ENCODE peak calls at places on chromosomes 3 and 15, in eight cellular contexts. A, R, S, X, W, T, Q and D are unnamed samples. For H3K27me3, the result is how much of the 10 kb centered on the place peaks cover.

GRCh38 chr15:85312486-85312885 is 67.9 kb upstream of the AKAP13 start:
- DNase-seq in A (no peak), R (no peak), S (peak), X (no peak), W (no peak), T (no peak), Q (no peak), D (no peak)

GRCh38 chr15:63492541-63493077 is 11.8 kb upstream of the USP3 start:
- DNase-seq in A (no peak), R (no peak), S (peak), X (no peak), W (no peak), T (peak), Q (no peak), D (no peak)

GRCh38 chr3:51581529-51581928 is 43.0 kb downstream of the RAD54L2 start:
- DNase-seq in A (no peak), R (no peak), S (peak), X (no peak), W (no peak), T (peak), Q (peak), D (peak)

GRCh38 chr3:36973141-36973540 is 19.8 kb downstream of the EPM2AIP1 start:
- DNase-seq in A (no peak), R (no peak), S (no peak), X (no peak), W (no peak), T (no peak), Q (no peak), D (no peak)

GRCh38 chr15:57148236-57148635 is 228.1 kb upstream of the CGNL1 start:
- DNase-seq in A (no peak), R (no peak), S (no peak), X (no peak), W (no peak), T (no peak), Q (no peak), D (no peak)

GRCh38 chr3:38265604-38266307 is at the start of gene SLC22A13:
- DNase-seq in A (no peak), R (no peak), S (no peak), X (no peak), W (no peak), T (no peak), Q (no peak), D (no peak)

GRCh38 chr3:135147657-135148056 is 352.6 kb downstream of the EPHB1 start:
- DNase-seq in A (no peak), R (no peak), S (no peak), X (no peak), W (no peak), T (no peak), Q (no peak), D (no peak)

GRCh38 chr15:81375461-81375860 is 1.4 kb upstream of the TMC3 start:
- DNase-seq in A (no peak), R (no peak), S (no peak), X (no peak), W (no peak), T (no peak), Q (no peak), D (no peak)

GRCh38 chr15:92652576-92652966 is 3.0 kb downstream of the FAM174B start:
- DNase-seq in A (no peak), R (no peak), S (no peak), X (no peak), W (no peak), T (no peak), Q (no peak), D (no peak)

GRCh38 chr3:180277036-180277435 is 240.3 kb upstream of the PEX5L start:
- DNase-seq in A (no peak), R (no peak), S (peak), X (no peak), W (no peak), T (peak), Q (peak), D (no peak)

GRCh38 chr3:52532517-52532837 is 1.2 kb downstream of the NT5DC2 start:
- DNase-seq in A (peak), R (no peak), S (peak), X (peak), W (no peak), T (peak), Q (no peak), D (peak)

GRCh38 chr3:40877651-40878463 is 321.4 kb upstream of the CTNNB1 start:
- DNase-seq in A (no peak), R (peak), S (no peak), X (peak), W (peak), T (no peak), Q (no peak), D (no peak)

GRCh38 chr3:41448396-41448795 is 249.1 kb downstream of the CTNNB1 start:
- DNase-seq in A (no peak), R (no peak), S (no peak), X (no peak), W (no peak), T (no peak), Q (no peak), D (no peak)

GRCh38 chr3:24201301-24201700 is 256.2 kb downstream of the NR1D2 start:
- DNase-seq in A (no peak), R (no peak), S (no peak), X (no peak), W (no peak), T (no peak), Q (no peak), D (no peak)

GRCh38 chr15:90530250-90531051 is 728 bp downstream of the CRTC3 start:
- DNase-seq in A (peak), R (peak), S (peak), X (peak), W (peak), T (peak), Q (peak), D (peak)

GRCh38 chr3:48305396-48305795 is 28.1 kb downstream of the SPINK8 start:
- DNase-seq in A (no peak), R (no peak), S (no peak), X (no peak), W (no peak), T (no peak), Q (no peak), D (no peak)

GRCh38 chr15:55587321-55588069 is 650 bp downstream of the PYGO1 start:
- DNase-seq in A (no peak), R (peak), S (peak), X (no peak), W (no peak), T (peak), Q (peak), D (peak)
- H3K27me3 ChIP-seq in A (under half), R (under half), S (under half), X (under half), W (under half), T (under half), Q (under half), D (under half)

DNA sequence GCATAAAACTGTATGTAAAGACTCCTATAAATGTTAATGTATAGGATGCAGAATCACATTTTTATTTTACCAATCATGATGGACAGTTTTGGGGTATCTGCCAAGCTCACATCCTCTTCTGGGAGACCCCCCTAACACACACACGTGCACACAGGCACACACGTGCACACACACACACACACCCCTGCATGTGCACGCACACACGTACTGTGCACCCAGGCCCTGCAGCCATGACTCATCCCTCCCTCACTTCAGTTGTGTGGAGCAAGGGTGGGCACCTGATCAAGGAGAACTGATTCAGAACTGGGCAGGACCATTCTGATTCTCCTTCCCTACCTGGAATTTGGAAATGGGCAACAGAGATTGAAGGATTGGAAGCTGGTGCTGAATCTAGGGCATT is 16.0 kb upstream of the MINDY4B start:
- DNase-seq in A (no peak), R (no peak), S (no peak), X (no peak), W (no peak), T (no peak), Q (no peak), D (no peak)
- H3K27me3 ChIP-seq in A (under half), R (under half), S (under half), X (under half), W (under half), T (half or more), Q (under half), D (under half)

DNA sequence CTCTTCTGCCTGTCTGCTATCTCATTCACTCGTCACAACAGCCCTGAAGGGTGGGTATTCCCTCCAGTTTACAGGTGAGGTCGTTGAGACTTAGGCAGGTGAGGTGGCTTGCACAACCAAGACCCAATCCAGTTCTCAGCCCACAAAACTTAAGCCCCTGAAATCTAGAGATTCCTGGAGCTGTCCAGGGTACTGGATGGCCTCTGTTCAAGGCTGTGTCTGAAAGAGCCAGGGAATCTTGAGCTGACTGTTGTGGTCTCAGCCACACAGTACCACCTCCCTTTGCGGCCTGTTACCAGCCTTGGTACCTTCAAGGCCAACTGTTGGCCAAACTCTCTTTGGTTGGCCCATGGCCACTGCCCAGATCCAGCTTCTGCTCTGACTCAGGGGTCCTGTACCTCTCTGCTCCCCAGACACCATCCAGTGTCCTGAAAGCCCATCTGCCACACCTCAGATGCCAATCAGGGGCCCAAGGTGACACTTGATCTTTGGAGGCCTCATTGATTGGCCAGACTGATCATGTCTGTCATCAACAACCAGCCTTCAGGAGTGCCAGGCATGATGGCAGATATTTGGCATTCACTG is 10.9 kb upstream of the FAM107A start:
- DNase-seq in A (no peak), R (no peak), S (peak), X (no peak), W (no peak), T (peak), Q (no peak), D (peak)
- H3K27me3 ChIP-seq in A (under half), R (under half), S (under half), X (under half), W (under half), T (under half), Q (under half), D (under half)

GRCh38 chr15:88605507-88606436 is 15.4 kb upstream of the AEN start:
- DNase-seq in A (peak), R (peak), S (peak), X (no peak), W (no peak), T (peak), Q (no peak), D (peak)

GRCh38 chr15:88609344-88609743 is 11.8 kb upstream of the AEN start:
- DNase-seq in A (no peak), R (no peak), S (no peak), X (no peak), W (no peak), T (no peak), Q (no peak), D (no peak)

GRCh38 chr15:88610756-88611231 is 10.3 kb upstream of the AEN start:
- DNase-seq in A (no peak), R (no peak), S (peak), X (no peak), W (no peak), T (no peak), Q (no peak), D (peak)

GRCh38 chr15:88606437-88606794 is 14.7 kb upstream of the AEN start:
- DNase-seq in A (no peak), R (no peak), S (no peak), X (no peak), W (no peak), T (no peak), Q (no peak), D (no peak)

DNA sequence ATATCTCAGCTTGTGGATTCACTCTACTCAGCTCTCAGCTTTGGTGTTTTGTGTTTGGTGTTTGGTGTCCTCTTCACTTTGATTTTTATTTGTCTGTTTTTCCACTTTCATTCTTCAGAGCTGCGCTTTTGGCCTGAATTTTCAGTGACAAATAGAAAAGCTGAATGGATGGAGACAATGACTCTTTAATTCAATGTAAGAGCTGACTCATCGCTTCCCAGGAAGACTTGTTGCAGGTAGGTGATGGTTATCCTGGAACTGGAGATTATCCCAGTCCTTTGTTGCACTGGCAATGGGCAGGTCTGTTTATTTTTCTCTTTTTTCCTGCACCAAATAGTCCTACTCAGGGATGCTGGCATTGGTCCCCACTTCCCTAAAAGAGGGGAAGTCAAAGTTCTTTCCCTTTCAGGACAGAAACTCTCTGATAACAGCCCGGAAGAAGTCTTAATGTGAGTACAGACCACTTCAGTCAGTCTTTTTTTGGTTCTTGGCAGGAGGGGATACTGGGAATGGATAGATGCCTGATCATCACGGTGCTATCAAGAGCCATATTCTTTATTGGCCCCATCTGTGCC is 12.4 kb upstream of the AEN start:
- DNase-seq in A (no peak), R (no peak), S (no peak), X (no peak), W (no peak), T (no peak), Q (no peak), D (no peak)
- H3K27me3 ChIP-seq in A (half or more), R (under half), S (half or more), X (under half), W (under half), T (half or more), Q (half or more), D (under half)

GRCh38 chr3:122186372-122186771 is 2.9 kb downstream of the CASR start:
- DNase-seq in A (no peak), R (no peak), S (no peak), X (no peak), W (no peak), T (no peak), Q (no peak), D (no peak)

GRCh38 chr3:122178711-122179110 is 4.8 kb upstream of the CASR start:
- DNase-seq in A (no peak), R (no peak), S (no peak), X (no peak), W (no peak), T (no peak), Q (no peak), D (no peak)

GRCh38 chr3:122184591-122184929 is 1.1 kb downstream of the CASR start:
- DNase-seq in A (no peak), R (no peak), S (no peak), X (no peak), W (no peak), T (no peak), Q (no peak), D (no peak)

GRCh38 chr3:122183893-122184590 is 574 bp downstream of the CASR start:
- DNase-seq in A (no peak), R (no peak), S (no peak), X (no peak), W (no peak), T (no peak), Q (no peak), D (no peak)

DNA sequence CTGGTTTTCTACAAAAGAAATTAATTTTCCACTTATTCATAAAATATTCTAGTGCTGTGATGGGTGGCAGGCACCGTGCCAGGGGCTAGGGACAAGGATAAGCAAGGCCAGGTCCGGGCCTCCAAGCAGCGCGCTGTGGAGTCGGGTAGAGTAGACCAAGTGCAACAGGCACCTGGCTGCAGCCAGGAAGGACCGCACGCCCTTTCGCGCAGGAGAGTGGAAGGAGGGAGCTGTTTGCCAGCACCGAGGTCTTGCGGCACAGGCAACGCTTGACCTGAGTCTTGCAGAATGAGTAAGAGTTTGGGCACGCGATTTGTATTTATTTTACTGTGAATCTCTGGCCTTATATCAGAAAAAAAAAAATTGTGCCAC is at the start of gene CASR:
- DNase-seq in A (no peak), R (no peak), S (no peak), X (no peak), W (no peak), T (no peak), Q (no peak), D (no peak)
- H3K27me3 ChIP-seq in A (under half), R (under half), S (under half), X (under half), W (under half), T (under half), Q (under half), D (under half)

GRCh38 chr15:78618490-78618934 is 2.3 kb downstream of the CHRNA3 start:
- DNase-seq in A (peak), R (peak), S (peak), X (peak), W (peak), T (peak), Q (peak), D (peak)
- H3K27me3 ChIP-seq in A (under half), R (under half), S (under half), X (under half), W (under half), T (half or more), Q (under half), D (under half)

GRCh38 chr15:45114076-45114750 is at the start of the genes DUOX2 and DUOXA2:
- DNase-seq in A (no peak), R (no peak), S (no peak), X (no peak), W (no peak), T (peak), Q (no peak), D (no peak)
- H3K27me3 ChIP-seq in A (half or more), R (under half), S (half or more), X (under half), W (under half), T (half or more), Q (under half), D (under half)

GRCh38 chr3:9019244-9019961 is 56.1 kb upstream of the RAD18 start:
- DNase-seq in A (no peak), R (no peak), S (no peak), X (no peak), W (no peak), T (no peak), Q (no peak), D (no peak)
- H3K27me3 ChIP-seq in A (under half), R (under half), S (under half), X (under half), W (under half), T (under half), Q (under half), D (under half)

DNA sequence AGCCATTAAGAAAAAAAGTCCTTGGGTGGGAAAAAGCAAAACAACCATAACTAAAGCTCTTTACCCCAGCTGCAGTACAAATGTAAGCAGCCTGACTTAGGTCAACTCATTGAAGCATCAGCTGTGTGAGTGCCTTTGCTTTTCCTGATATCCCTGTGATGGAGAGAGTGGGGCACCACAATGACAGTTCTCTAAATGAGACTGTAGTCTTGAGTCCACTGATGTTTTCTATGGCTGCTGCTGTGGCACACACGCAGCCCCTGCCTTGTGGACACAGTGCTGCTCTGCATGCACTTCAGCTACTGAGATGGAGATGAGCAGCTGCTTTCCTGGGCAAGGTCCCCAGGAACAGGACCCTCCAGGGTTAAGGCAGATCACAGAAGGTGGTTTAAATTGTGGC is 173.2 kb downstream of the KCNAB1 start:
- DNase-seq in A (no peak), R (no peak), S (no peak), X (no peak), W (no peak), T (no peak), Q (no peak), D (no peak)
- H3K27me3 ChIP-seq in A (under half), R (under half), S (under half), X (under half), W (under half), T (under half), Q (under half), D (under half)